ENCODE peak calls at places on chromosome 2, in four cellular contexts. One of them, this sample, is unnamed.

GRCh38 chr2:1472350-1472749 is 59.1 kb downstream of the TPO start:
- DNase-seq in GM12878: no peak
- DNase-seq in SK-N-SH: no peak
- DNase-seq in K562: no peak
- DNase-seq in this sample: no peak

GRCh38 chr2:55156326-55156725 is 75.8 kb downstream of the CLHC1 start:
- DNase-seq in GM12878: no peak
- DNase-seq in SK-N-SH: no peak
- DNase-seq in K562: no peak
- DNase-seq in this sample: no peak

GRCh38 chr2:235739704-235740415 is 246.0 kb downstream of the AGAP1 start:
- DNase-seq in GM12878: no peak
- DNase-seq in SK-N-SH: no peak
- DNase-seq in K562: no peak
- DNase-seq in this sample: no peak

GRCh38 chr2:241808051-241808450 is 942 bp upstream of the NEU4 start:
- DNase-seq in GM12878: no peak
- DNase-seq in SK-N-SH: peak; percentile 59
- DNase-seq in K562: no peak
- DNase-seq in this sample: no peak

GRCh38 chr2:151183072-151183580 is 78.5 kb downstream of the RBM43 start:
- DNase-seq in GM12878: no peak
- DNase-seq in SK-N-SH: no peak
- DNase-seq in K562: no peak
- DNase-seq in this sample: no peak

GRCh38 chr2:220202066-220202465 is 574.6 kb downstream of the SLC4A3 start:
- DNase-seq in GM12878: no peak
- DNase-seq in SK-N-SH: no peak
- DNase-seq in K562: no peak
- DNase-seq in this sample: no peak

GRCh38 chr2:88626171-88627054 is 851 bp downstream of the EIF2AK3 start:
- DNase-seq in GM12878: no peak
- DNase-seq in SK-N-SH: peak; percentile 69
- DNase-seq in K562: peak; percentile 47
- DNase-seq in this sample: peak; percentile 57

GRCh38 chr2:151302879-151303278 is 13.4 kb upstream of the NMI start:
- DNase-seq in GM12878: no peak
- DNase-seq in SK-N-SH: no peak
- DNase-seq in K562: peak; percentile 48
- DNase-seq in this sample: no peak

GRCh38 chr2:70374616-70375015 is 72.7 kb upstream of the FAM136A start:
- DNase-seq in GM12878: no peak
- DNase-seq in SK-N-SH: no peak
- DNase-seq in K562: no peak
- DNase-seq in this sample: no peak

GRCh38 chr2:36770542-36771287 is 74.2 kb downstream of the VIT start:
- DNase-seq in GM12878: no peak
- DNase-seq in SK-N-SH: peak; percentile 64
- DNase-seq in K562: peak; percentile 81
- DNase-seq in this sample: peak; percentile 82

GRCh38 chr2:19377717-19378116 is 19.3 kb upstream of the OSR1 start:
- DNase-seq in GM12878: no peak
- DNase-seq in SK-N-SH: no peak
- DNase-seq in K562: no peak
- DNase-seq in this sample: no peak

GRCh38 chr2:64045938-64046337 is 26.7 kb upstream of the VPS54 start:
- DNase-seq in GM12878: no peak
- DNase-seq in SK-N-SH: no peak
- DNase-seq in K562: no peak
- DNase-seq in this sample: no peak

GRCh38 chr2:27647289-27647688 is 16.1 kb downstream of the SUPT7L start:
- DNase-seq in GM12878: no peak
- DNase-seq in SK-N-SH: no peak
- DNase-seq in K562: no peak
- DNase-seq in this sample: no peak

GRCh38 chr2:54634564-54635511 is 88.6 kb upstream of the EML6 start:
- DNase-seq in GM12878: peak; percentile 93
- DNase-seq in SK-N-SH: no peak
- DNase-seq in K562: no peak
- DNase-seq in this sample: no peak

GRCh38 chr2:150425121-150425559 is 62.3 kb downstream of the RND3 start:
- DNase-seq in GM12878: no peak
- DNase-seq in SK-N-SH: no peak
- DNase-seq in K562: no peak
- DNase-seq in this sample: peak; percentile 52

GRCh38 chr2:192286093-192286701 is 91.5 kb upstream of the TMEFF2 start:
- DNase-seq in GM12878: no peak
- DNase-seq in SK-N-SH: peak; percentile 19
- DNase-seq in K562: no peak
- DNase-seq in this sample: no peak

GRCh38 chr2:54558188-54558975 is 102.3 kb downstream of the SPTBN1 start:
- DNase-seq in GM12878: no peak
- DNase-seq in SK-N-SH: peak; percentile 87
- DNase-seq in K562: peak; percentile 76
- DNase-seq in this sample: peak; percentile 82

GRCh38 chr2:41719756-41720155 is 328.1 kb upstream of the PKDCC start:
- DNase-seq in GM12878: no peak
- DNase-seq in SK-N-SH: no peak
- DNase-seq in K562: no peak
- DNase-seq in this sample: no peak

GRCh38 chr2:37829202-37829601 is 95.9 kb upstream of the RMDN2 start:
- DNase-seq in GM12878: no peak
- DNase-seq in SK-N-SH: no peak
- DNase-seq in K562: no peak
- DNase-seq in this sample: no peak

GRCh38 chr2:216274194-216274593 is 98.1 kb downstream of the MARCHF4 start:
- DNase-seq in GM12878: no peak
- DNase-seq in SK-N-SH: no peak
- DNase-seq in K562: no peak
- DNase-seq in this sample: no peak

GRCh38 chr2:37916512-37917082 is 8.5 kb upstream of the RMDN2 start:
- DNase-seq in GM12878: no peak
- DNase-seq in SK-N-SH: no peak
- DNase-seq in K562: no peak
- DNase-seq in this sample: no peak

DNA sequence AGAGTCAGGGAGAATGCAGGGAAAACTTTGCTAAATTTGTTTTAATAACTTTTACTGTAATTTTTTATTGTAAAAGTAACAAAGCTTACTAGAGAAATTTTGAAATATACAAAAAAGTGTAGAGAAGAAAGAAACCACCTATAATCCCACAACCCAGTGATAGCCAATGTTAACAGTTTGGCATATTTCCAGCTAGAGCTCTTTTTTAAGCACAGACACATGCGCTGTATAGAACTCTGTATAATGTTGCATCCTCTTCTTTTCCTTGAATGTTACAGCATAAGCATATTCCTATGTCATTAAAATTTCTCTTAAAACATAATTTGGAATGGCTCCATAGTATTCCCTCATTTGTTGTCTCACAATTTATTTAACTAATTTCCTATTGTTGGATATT is 37.4 kb upstream of the EPAS1 start:
- DNase-seq in GM12878: no peak
- DNase-seq in SK-N-SH: no peak
- DNase-seq in K562: no peak
- DNase-seq in this sample: no peak
- TF ChIP-seq USF1 in GM12878: no peak
- TF ChIP-seq USF1 in SK-N-SH: no peak
- TF ChIP-seq USF1 in K562: no peak
- TF ChIP-seq USF1 in this sample: no peak

GRCh38 chr2:202721621-202722020 is 86.9 kb downstream of the FAM117B start:
- DNase-seq in GM12878: no peak
- DNase-seq in SK-N-SH: no peak
- DNase-seq in K562: no peak
- DNase-seq in this sample: no peak
- TF ChIP-seq USF1 in GM12878: no peak
- TF ChIP-seq USF1 in SK-N-SH: no peak
- TF ChIP-seq USF1 in K562: no peak
- TF ChIP-seq USF1 in this sample: no peak

GRCh38 chr2:65364986-65365733 is 67.2 kb downstream of the SPRED2 start:
- DNase-seq in GM12878: no peak
- DNase-seq in SK-N-SH: no peak
- DNase-seq in K562: no peak
- DNase-seq in this sample: no peak
- TF ChIP-seq USF1 in GM12878: no peak
- TF ChIP-seq USF1 in SK-N-SH: no peak
- TF ChIP-seq USF1 in K562: no peak
- TF ChIP-seq USF1 in this sample: no peak

GRCh38 chr2:233571462-233571861 is 4.9 kb upstream of the USP40 start:
- DNase-seq in GM12878: no peak
- DNase-seq in SK-N-SH: no peak
- DNase-seq in K562: no peak
- DNase-seq in this sample: no peak

GRCh38 chr2:233566141-233566956 is at the start of gene USP40:
- DNase-seq in GM12878: no peak
- DNase-seq in SK-N-SH: peak; percentile 90
- DNase-seq in K562: peak; percentile 82
- DNase-seq in this sample: peak; percentile 92

GRCh38 chr2:233571001-233571400 is 4.4 kb upstream of the USP40 start:
- DNase-seq in GM12878: no peak
- DNase-seq in SK-N-SH: no peak
- DNase-seq in K562: no peak
- DNase-seq in this sample: no peak

GRCh38 chr2:233563663-233564430 is 2.7 kb downstream of the USP40 start:
- DNase-seq in GM12878: no peak
- DNase-seq in SK-N-SH: no peak
- DNase-seq in K562: peak; percentile 10
- DNase-seq in this sample: no peak

GRCh38 chr2:233565685-233566140 is 869 bp downstream of the USP40 start:
- DNase-seq in GM12878: no peak
- DNase-seq in SK-N-SH: no peak
- DNase-seq in K562: no peak
- DNase-seq in this sample: no peak
- TF ChIP-seq USF1 in GM12878: no peak
- TF ChIP-seq USF1 in SK-N-SH: no peak
- TF ChIP-seq USF1 in K562: no peak
- TF ChIP-seq USF1 in this sample: no peak

This sample was measured in WTC11.